ENCODE peak calls at places on chromosomes 4 and X, in eight cellular contexts. D is tibial nerve, R is ovary, E is GM23248, O is right lobe of liver, H is mammary epithelial cell, W is heart left ventricle, C is cardiac muscle cell. M is an unnamed sample.
A peak's percentile ranks its signal among the peaks of the same experiment; 100 is the strongest.

GRCh38 chr4:41413670-41414069 is 124.3 kb upstream of the LIMCH1 start:
- DNase-seq in W (no peak), O (no peak), H (peak; percentile 6), E (no peak), D (no peak), R (no peak), C (no peak), M (peak; percentile 45)

GRCh38 chr4:3426465-3427133 is 15.2 kb upstream of the HGFAC start:
- DNase-seq in O (no peak), C (no peak), E (no peak), D (no peak), H (no peak), R (no peak), W (no peak), M (no peak)

GRCh38 chrX:17567173-17567572 is 170.1 kb upstream of the SCML1 start:
- DNase-seq in D (no peak), H (no peak), W (no peak), C (no peak), E (peak; percentile 49), R (no peak), O (no peak), M (no peak)

GRCh38 chr4:8443801-8444200 is 3.2 kb downstream of the TRMT44 start:
- DNase-seq in E (no peak), R (no peak), C (no peak), W (no peak), D (no peak), O (no peak), H (no peak), M (no peak)

GRCh38 chr4:40307627-40308497 is 27.3 kb upstream of the CHRNA9 start:
- DNase-seq in D (no peak), O (no peak), R (no peak), W (peak; percentile 65), C (no peak), H (no peak), E (no peak), M (no peak)

GRCh38 chr4:57668621-57669020 is 558.4 kb upstream of the IGFBP7 start:
- DNase-seq in C (no peak), H (no peak), E (no peak), R (no peak), W (no peak), O (no peak), D (no peak), M (no peak)

GRCh38 chrX:54561622-54562021 is 31.6 kb downstream of the GNL3L start:
- DNase-seq in H (no peak), C (no peak), E (no peak), W (no peak), O (no peak), R (no peak), D (no peak), M (no peak)

GRCh38 chr4:76488905-76489798 is 54.1 kb downstream of the SHROOM3 start:
- DNase-seq in C (no peak), O (no peak), E (peak; percentile 9), D (no peak), H (no peak), W (no peak), R (no peak), M (peak; percentile 35)

GRCh38 chr4:152894673-152895072 is 41.5 kb upstream of the FHDC1 start:
- DNase-seq in W (no peak), C (no peak), O (no peak), H (peak; percentile 58), E (peak; percentile 80), R (no peak), D (no peak), M (no peak)

GRCh38 chr4:68278045-68278444 is 32.6 kb upstream of the TMPRSS11B start:
- DNase-seq in O (no peak), W (no peak), E (no peak), H (no peak), C (no peak), R (no peak), D (no peak), M (no peak)

GRCh38 chr4:19034089-19034488 is 1012.5 kb upstream of the LCORL start:
- DNase-seq in E (no peak), R (no peak), C (no peak), D (no peak), O (no peak), W (no peak), H (no peak), M (peak; percentile 52)

GRCh38 chrX:106726485-106727437 is at the start of gene RNF128:
- DNase-seq in H (peak; percentile 62), E (peak; percentile 62), R (peak; percentile 25), O (peak; percentile 86), D (no peak), W (no peak), C (peak; percentile 71), M (no peak)

GRCh38 chr4:85522277-85522676 is 47.3 kb downstream of the ARHGAP24 start:
- DNase-seq in D (no peak), R (no peak), C (no peak), H (no peak), E (no peak), W (no peak), O (no peak), M (no peak)

GRCh38 chr4:10662937-10663336 is 21.6 kb downstream of the CLNK start:
- DNase-seq in H (no peak), R (no peak), C (peak; percentile 47), O (no peak), E (no peak), D (no peak), W (no peak), M (no peak)

GRCh38 chrX:39296472-39296871 is 495.2 kb downstream of the MID1IP1 start:
- DNase-seq in H (no peak), O (no peak), E (no peak), R (no peak), D (no peak), W (no peak), C (no peak), M (no peak)

GRCh38 chr4:71415491-71415890 is 76.7 kb downstream of the SLC4A4 start:
- DNase-seq in E (peak; percentile 59), C (no peak), D (no peak), H (no peak), R (no peak), O (no peak), W (no peak), M (no peak)

GRCh38 chr4:141391771-141392170 is 171.1 kb downstream of the ZNF330 start:
- DNase-seq in W (no peak), O (no peak), D (no peak), H (peak; percentile 87), C (no peak), E (no peak), R (no peak), M (no peak)

GRCh38 chr4:126268106-126268505 is 953.4 kb downstream of the FAT4 start:
- DNase-seq in C (no peak), H (peak; percentile 20), D (no peak), R (no peak), E (peak; percentile 61), O (no peak), W (no peak), M (no peak)

GRCh38 chrX:45322382-45322781 is 121.7 kb upstream of the DIPK2B start:
- DNase-seq in C (peak; percentile 35), R (peak; percentile 24), D (peak; percentile 12), H (peak; percentile 74), O (no peak), W (no peak), E (peak; percentile 81), M (peak; percentile 54)

GRCh38 chrX:119466970-119467369 is 1.3 kb upstream of the SLC25A5 start:
- DNase-seq in W (no peak), D (no peak), R (no peak), C (no peak), E (no peak), O (no peak), H (no peak), M (no peak)

GRCh38 chrX:101348452-101349222 is at the start of gene TIMM8A:
- DNase-seq in C (peak; percentile 76), D (peak; percentile 48), H (peak; percentile 70), W (peak; percentile 88), R (peak; percentile 79), E (peak; percentile 89), O (peak; percentile 89), M (peak; percentile 89)

GRCh38 chr4:93814141-93814540 is 14.4 kb upstream of the ATOH1 start:
- DNase-seq in D (no peak), R (no peak), E (no peak), H (no peak), W (no peak), O (no peak), C (no peak), M (no peak)

GRCh38 chr4:98794565-98795205 is 134.2 kb downstream of the EIF4E start:
- DNase-seq in O (no peak), R (no peak), H (peak; percentile 97), E (peak; percentile 70), D (no peak), W (no peak), C (peak; percentile 1), M (no peak)

GRCh38 chr4:158316264-158316663 is 106.0 kb downstream of the TMEM144 start:
- DNase-seq in D (no peak), C (no peak), R (no peak), E (peak; percentile 51), H (no peak), O (no peak), W (no peak), M (no peak)
- H3K4me3 ChIP-seq in D (no peak overlapping the region), C (no peak overlapping the region), R (no peak overlapping the region), E (peak overlapping the region; percentile 10), H (no peak overlapping the region), O (no peak overlapping the region), W (no peak overlapping the region), M (no peak overlapping the region)

DNA sequence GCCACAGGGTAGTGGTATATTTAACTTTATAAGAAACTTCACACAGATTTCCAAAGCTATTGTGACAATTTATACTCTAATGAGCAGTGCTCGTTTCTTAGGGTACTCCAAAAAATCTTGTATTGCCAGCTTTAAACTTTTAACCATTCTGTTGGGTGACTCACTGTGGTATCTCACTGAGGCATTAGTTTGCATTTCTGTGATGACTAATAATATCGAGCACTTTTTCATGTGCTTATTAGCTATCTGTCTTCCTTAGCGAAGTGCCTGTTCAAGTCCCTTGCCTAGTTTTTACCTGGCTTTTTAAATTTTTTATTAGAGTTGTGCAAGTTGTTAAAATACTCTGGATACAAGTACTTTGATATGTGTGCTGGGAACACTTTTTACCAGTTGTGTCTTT is 5.5 kb downstream of the PNMA3 start:
- DNase-seq in R (no peak), E (peak; percentile 68), W (no peak), O (no peak), D (no peak), H (peak; percentile 42), C (no peak), M (no peak)
- H3K9me3 ChIP-seq in R (no peaks in the 10 kb centered on the region), E (no peaks in the 10 kb centered on the region), W (no peaks in the 10 kb centered on the region), O (no peaks in the 10 kb centered on the region), D (no peaks in the 10 kb centered on the region), H (peaks cover 8% of the 10 kb centered on the region), C (no peaks in the 10 kb centered on the region), M (no peaks in the 10 kb centered on the region)

GRCh38 chrX:151634937-151635336 is 60.3 kb upstream of the PRRG3 start:
- DNase-seq in R (no peak), H (no peak), W (no peak), E (no peak), D (no peak), C (no peak), O (no peak), M (no peak)

GRCh38 chrX:151631822-151632221 is 63.4 kb upstream of the PRRG3 start:
- DNase-seq in O (no peak), D (no peak), C (no peak), R (no peak), H (no peak), E (no peak), W (no peak), M (no peak)

GRCh38 chrX:151633157-151633556 is 62.1 kb upstream of the PRRG3 start:
- DNase-seq in W (no peak), E (no peak), C (no peak), D (no peak), H (no peak), O (no peak), R (no peak), M (no peak)
- H3K27me3 ChIP-seq in W (no peaks in the 10 kb centered on the region), E (no peaks in the 10 kb centered on the region), C (no peaks in the 10 kb centered on the region), D (no peaks in the 10 kb centered on the region), H (no peaks in the 10 kb centered on the region), O (no peaks in the 10 kb centered on the region), R (no peaks in the 10 kb centered on the region), M (no peaks in the 10 kb centered on the region)

GRCh38 chrX:152044383-152044782 is 69.9 kb upstream of the GABRE start:
- DNase-seq in R (no peak), H (no peak), D (no peak), W (no peak), C (no peak), O (no peak), E (no peak), M (no peak)
- H3K4me3 ChIP-seq in R (no peak overlapping the region), H (no peak overlapping the region), D (no peak overlapping the region), W (no peak overlapping the region), C (no peak overlapping the region), O (no peak overlapping the region), E (no peak overlapping the region), M (no peak overlapping the region)

M was measured in HAP-1.